ENCODE peak calls at places on chromosomes 7 and 10, in eight cellular contexts. V is CD8-positive, alpha-beta memory T cell; F is foreskin keratinocyte; A is cardiac muscle cell; E is ascending aorta; N is substantia nigra; P is caudate nucleus; C is tibial artery. G is an unnamed sample.

GRCh38 chr7:149440222-149440621 is 20.6 kb downstream of the ZNF777 start:
- DNase-seq in V (no peak), F (no peak), A (no peak), E (no peak), N (no peak), P (no peak), C (no peak), G (no peak)

GRCh38 chr10:112526130-112526529 is 79.1 kb downstream of the VTI1A start:
- DNase-seq in V (no peak), F (no peak), A (no peak), E (no peak), N (no peak), P (no peak), C (no peak), G (no peak)

GRCh38 chr7:7416031-7416968 is 119.4 kb downstream of the COL28A1 start:
- DNase-seq in V (no peak), F (peak), A (peak), E (no peak), N (no peak), P (no peak), C (no peak), G (peak)

GRCh38 chr10:30455816-30456215 is 21.8 kb downstream of the MAP3K8 start:
- DNase-seq in V (peak), F (no peak), A (no peak), E (no peak), N (no peak), P (no peak), C (peak), G (no peak)

GRCh38 chr7:8817448-8818036 is 384.1 kb downstream of the NXPH1 start:
- DNase-seq in V (no peak), F (no peak), A (no peak), E (no peak), N (no peak), P (no peak), C (no peak), G (no peak)

GRCh38 chr7:140694592-140694991 is 1.9 kb upstream of the NDUFB2 start:
- DNase-seq in V (no peak), F (no peak), A (no peak), E (peak), N (no peak), P (no peak), C (no peak), G (no peak)

GRCh38 chr10:34969171-34969570 is 121.0 kb downstream of the CUL2 start:
- DNase-seq in V (no peak), F (no peak), A (no peak), E (no peak), N (no peak), P (no peak), C (no peak), G (no peak)

GRCh38 chr10:15200626-15201025 is 32.1 kb upstream of the NMT2 start:
- DNase-seq in V (no peak), F (peak), A (peak), E (no peak), N (no peak), P (no peak), C (no peak), G (no peak)

GRCh38 chr10:75023074-75023473 is 88.4 kb upstream of the SAMD8 start:
- DNase-seq in V (no peak), F (no peak), A (no peak), E (no peak), N (no peak), P (no peak), C (no peak), G (no peak)

GRCh38 chr10:118914626-118915025 is 114.9 kb upstream of the NANOS1 start:
- DNase-seq in V (no peak), F (no peak), A (no peak), E (no peak), N (no peak), P (no peak), C (no peak), G (no peak)

GRCh38 chr7:73528204-73528603 is 6.1 kb upstream of the BAZ1B start:
- DNase-seq in V (no peak), F (no peak), A (no peak), E (no peak), N (no peak), P (no peak), C (no peak), G (no peak)

GRCh38 chr10:132264966-132265877 is 42.5 kb downstream of the STK32C start:
- DNase-seq in V (no peak), F (no peak), A (no peak), E (no peak), N (no peak), P (no peak), C (no peak), G (no peak)

GRCh38 chr7:157791261-157791660 is 454.5 kb downstream of the DNAJB6 start:
- DNase-seq in V (no peak), F (no peak), A (no peak), E (no peak), N (no peak), P (no peak), C (no peak), G (no peak)

GRCh38 chr7:151851160-151851751 is 25.7 kb downstream of the PRKAG2 start:
- DNase-seq in V (no peak), F (peak), A (no peak), E (no peak), N (no peak), P (no peak), C (peak), G (peak)

GRCh38 chr7:21353388-21353780 is 74.5 kb upstream of the SP4 start:
- DNase-seq in V (no peak), F (no peak), A (no peak), E (no peak), N (no peak), P (no peak), C (no peak), G (no peak)

GRCh38 chr7:33965116-33965827 is 59.9 kb downstream of the BMPER start:
- DNase-seq in V (no peak), F (no peak), A (peak), E (no peak), N (no peak), P (no peak), C (no peak), G (no peak)

GRCh38 chr7:90271753-90272152 is 26.8 kb downstream of the CFAP69 start:
- DNase-seq in V (no peak), F (peak), A (peak), E (no peak), N (no peak), P (no peak), C (no peak), G (no peak)

GRCh38 chr10:22986771-22987542 is 59.1 kb downstream of the ARMC3 start:
- DNase-seq in V (peak), F (peak), A (peak), E (no peak), N (no peak), P (no peak), C (no peak), G (no peak)

GRCh38 chr7:12865593-12865992 is 178.2 kb downstream of the ARL4A start:
- DNase-seq in V (no peak), F (peak), A (no peak), E (no peak), N (no peak), P (no peak), C (no peak), G (no peak)

GRCh38 chr10:75329190-75329745 is 72.3 kb downstream of the ZNF503 start:
- DNase-seq in V (no peak), F (no peak), A (no peak), E (no peak), N (no peak), P (no peak), C (no peak), G (no peak)

GRCh38 chr10:73905256-73906018 is 5.5 kb upstream of the PLAU start:
- DNase-seq in V (no peak), F (no peak), A (no peak), E (no peak), N (no peak), P (no peak), C (no peak), G (no peak)

GRCh38 chr10:97224483-97225435 is 39.0 kb upstream of the SLIT1 start:
- DNase-seq in V (no peak), F (no peak), A (peak), E (no peak), N (no peak), P (no peak), C (no peak), G (no peak)

GRCh38 chr10:70991140-70992124 is 103.1 kb upstream of the PCBD1 start:
- DNase-seq in V (no peak), F (no peak), A (no peak), E (no peak), N (no peak), P (no peak), C (no peak), G (no peak)

GRCh38 chr7:117766915-117767314 is 106.3 kb downstream of the CTTNBP2 start:
- DNase-seq in V (no peak), F (no peak), A (no peak), E (no peak), N (no peak), P (no peak), C (no peak), G (no peak)

GRCh38 chr10:71429929-71430328 is 33.2 kb downstream of the CDH23 start:
- DNase-seq in V (no peak), F (no peak), A (no peak), E (peak), N (no peak), P (no peak), C (no peak), G (no peak)

GRCh38 chr7:4809091-4809591 is 33.7 kb downstream of the AP5Z1 start:
- DNase-seq in V (peak), F (no peak), A (no peak), E (no peak), N (no peak), P (no peak), C (no peak), G (no peak)

GRCh38 chr7:17501461-17502208 is 203.2 kb downstream of the AHR start:
- DNase-seq in V (no peak), F (no peak), A (no peak), E (no peak), N (no peak), P (no peak), C (no peak), G (no peak)

GRCh38 chr7:105853931-105854419 is 22.4 kb downstream of the ATXN7L1 start:
- DNase-seq in V (no peak), F (no peak), A (peak), E (peak), N (no peak), P (no peak), C (no peak), G (no peak)

GRCh38 chr7:100393233-100393905 is 20.1 kb downstream of the PILRA start:
- DNase-seq in V (no peak), F (no peak), A (no peak), E (no peak), N (no peak), P (no peak), C (no peak), G (no peak)

GRCh38 chr7:81487512-81487911 is 282.3 kb downstream of the HGF start:
- DNase-seq in V (no peak), F (no peak), A (no peak), E (no peak), N (no peak), P (no peak), C (no peak), G (no peak)

GRCh38 chr10:74511051-74511450 is 315.3 kb upstream of the KAT6B start:
- DNase-seq in V (no peak), F (no peak), A (no peak), E (no peak), N (no peak), P (no peak), C (no peak), G (no peak)

GRCh38 chr10:98361636-98362035 is 53.3 kb downstream of the PYROXD2 start:
- DNase-seq in V (no peak), F (no peak), A (no peak), E (no peak), N (no peak), P (no peak), C (no peak), G (no peak)

GRCh38 chr10:99370993-99371392 is 41.8 kb downstream of the CNNM1 start:
- DNase-seq in V (no peak), F (no peak), A (peak), E (no peak), N (no peak), P (no peak), C (no peak), G (no peak)

GRCh38 chr7:33186187-33186586 is 56.8 kb downstream of the BBS9 start:
- DNase-seq in V (no peak), F (peak), A (peak), E (no peak), N (no peak), P (no peak), C (no peak), G (no peak)

GRCh38 chr7:2938514-2939192 is 94.5 kb upstream of the GNA12 start:
- DNase-seq in V (no peak), F (no peak), A (no peak), E (peak), N (no peak), P (no peak), C (no peak), G (no peak)

GRCh38 chr7:78226059-78226658 is 427.6 kb downstream of the PHTF2 start:
- DNase-seq in V (no peak), F (no peak), A (peak), E (peak), N (no peak), P (no peak), C (no peak), G (no peak)

DNA sequence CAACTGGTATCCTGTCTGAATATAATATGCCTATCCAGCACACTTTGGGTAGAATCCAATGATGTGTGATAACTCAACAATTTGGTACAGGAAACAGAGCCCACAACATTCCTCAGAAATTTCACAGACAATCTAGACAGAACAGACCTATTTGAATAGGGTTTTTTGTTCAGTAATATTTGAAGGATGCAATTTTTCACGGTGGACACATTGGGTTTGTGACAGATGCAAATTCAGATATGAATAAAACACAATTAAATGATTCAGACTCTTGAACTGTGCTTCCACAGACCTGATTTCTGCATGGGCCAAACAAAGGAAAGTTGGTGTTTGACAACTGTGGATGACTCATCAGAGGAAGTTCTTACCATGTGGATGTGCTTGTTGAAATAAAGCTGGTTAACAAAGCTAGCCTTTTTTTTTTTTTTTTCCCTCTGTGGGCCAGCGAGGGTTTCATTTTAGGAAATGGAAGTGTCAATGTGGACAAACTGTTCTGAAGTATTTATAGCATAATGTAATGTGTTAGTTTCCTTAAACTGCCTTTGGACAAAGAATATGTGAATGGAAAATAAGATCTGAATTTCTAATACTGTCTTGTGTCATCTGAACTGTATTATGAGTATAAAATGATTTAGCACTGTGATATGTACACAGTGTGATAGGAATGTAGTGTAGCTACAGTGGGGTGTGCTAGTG is 43.2 kb upstream of the FAM133B start:
- DNase-seq in V (no peak), F (peak), A (peak), E (peak), N (no peak), P (no peak), C (peak), G (peak)
- H3K27ac ChIP-seq in V (no peak), F (peak), A (peak), E (peak), N (peak), P (peak), C (no peak), G (peak)

DNA sequence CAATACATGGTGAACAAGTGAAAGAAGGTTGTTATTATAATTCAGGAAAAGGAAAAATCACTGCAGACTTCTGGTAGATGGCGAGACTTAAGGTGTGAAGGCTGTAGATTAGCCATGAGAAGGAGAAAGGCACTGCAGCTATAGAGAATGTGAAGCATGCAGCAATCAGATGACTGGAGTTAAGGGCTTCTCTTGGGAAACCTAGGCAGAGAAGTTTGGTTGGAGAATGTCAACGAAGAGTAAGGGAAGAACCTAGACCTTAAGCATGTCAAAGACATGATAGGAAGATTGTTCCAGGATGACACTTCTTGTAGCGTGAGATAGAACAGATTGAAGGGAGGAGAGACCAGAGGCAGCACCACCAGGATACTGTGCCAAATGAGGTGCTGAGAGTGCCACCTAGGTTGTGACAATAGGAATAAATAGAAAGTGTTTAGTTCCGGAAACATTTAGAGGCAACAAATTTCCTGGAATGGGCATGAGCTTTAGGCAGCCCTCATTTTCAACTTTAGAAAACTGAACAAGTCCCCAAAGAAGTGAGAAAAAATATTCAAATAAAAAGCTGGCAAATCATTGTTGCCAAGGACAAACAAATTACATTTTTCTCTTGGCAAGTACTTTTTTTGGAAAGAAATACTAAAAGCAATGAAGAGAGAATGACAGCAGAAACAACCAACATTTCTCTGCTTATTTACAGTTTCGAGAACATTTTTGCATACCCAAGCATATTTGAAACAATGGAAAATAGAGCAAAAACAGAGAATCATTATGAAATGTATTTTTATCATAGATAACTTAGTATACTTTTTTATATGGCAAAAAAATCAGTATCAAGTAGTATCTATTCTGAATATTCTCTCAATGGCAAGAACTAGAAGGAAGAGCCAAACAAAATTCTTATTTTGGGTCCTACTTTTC is 4.9 kb downstream of the LRRC17 start:
- DNase-seq in V (no peak), F (no peak), A (peak), E (no peak), N (no peak), P (no peak), C (no peak), G (no peak)
- H3K27ac ChIP-seq in V (no peak), F (no peak), A (no peak), E (peak), N (no peak), P (no peak), C (no peak), G (no peak)

DNA sequence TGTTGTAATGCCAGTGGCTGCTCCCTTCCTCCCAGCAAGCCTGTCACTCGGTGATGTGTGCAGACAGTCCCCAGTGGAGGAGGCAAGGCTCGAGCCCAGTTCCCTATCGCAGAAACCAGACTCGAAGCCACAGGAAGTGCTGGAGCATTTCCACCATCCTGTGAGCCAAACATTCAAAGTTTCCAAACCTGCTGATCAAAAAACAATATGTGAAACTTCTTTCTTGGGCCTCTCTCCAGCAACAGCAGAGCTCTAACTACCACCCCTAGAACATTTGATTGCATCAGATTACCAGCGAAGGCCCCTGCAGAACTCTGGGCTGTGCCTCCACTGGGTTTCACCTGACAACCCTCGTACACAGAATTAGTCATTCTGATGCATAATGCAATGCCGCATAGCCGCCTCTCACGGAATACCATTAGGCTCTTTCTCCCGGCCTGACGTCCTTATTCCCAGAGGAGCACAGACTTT is 94.0 kb downstream of the ELMO1 start:
- DNase-seq in V (no peak), F (no peak), A (peak), E (peak), N (no peak), P (no peak), C (peak), G (no peak)
- H3K27ac ChIP-seq in V (no peak), F (no peak), A (peak), E (peak), N (peak), P (peak), C (peak), G (no peak)

DNA sequence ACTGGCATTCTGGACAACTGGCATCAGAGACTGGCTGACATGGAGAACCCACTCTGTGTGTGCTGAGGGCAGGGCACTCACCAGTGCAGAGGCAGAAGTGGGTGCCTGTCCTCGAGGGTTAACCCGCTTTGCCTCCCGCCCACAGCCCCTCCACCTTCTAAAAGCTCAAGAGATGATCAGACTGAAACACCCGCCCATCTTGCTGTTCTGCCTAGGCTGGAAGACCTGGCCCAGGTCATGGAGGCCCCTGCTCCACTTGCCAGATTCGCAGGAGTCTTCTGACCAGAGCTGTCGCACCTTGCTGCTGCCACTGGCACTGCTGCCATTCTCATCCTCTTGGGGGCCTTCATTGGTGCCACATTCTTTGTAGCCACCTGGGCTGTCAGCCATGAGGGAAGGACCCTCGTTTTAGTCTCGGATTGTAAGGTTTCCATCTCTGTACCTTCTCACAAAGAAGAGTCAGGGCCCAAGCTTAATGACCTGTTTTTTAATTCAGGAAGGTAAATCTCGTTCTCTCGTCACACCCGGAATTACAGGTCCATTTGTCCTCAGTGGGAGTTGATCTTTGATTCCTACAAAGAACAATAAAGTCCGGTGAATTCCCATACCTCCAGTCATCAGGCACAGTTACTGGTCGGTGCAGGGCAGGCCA is 1.9 kb downstream of the CYREN start:
- DNase-seq in V (peak), F (no peak), A (no peak), E (no peak), N (no peak), P (no peak), C (no peak), G (no peak)
- H3K27ac ChIP-seq in V (no peak), F (no peak), A (no peak), E (peak), N (peak), P (no peak), C (peak), G (peak)

G was measured in epithelial cell of prostate.